ENCODE peak calls at places on chromosomes 12 and 14, in four cellular contexts. R is K562, G is HCT116, I is A549. D is an unnamed sample.

GRCh38 chr12:91877461-91878230 is 268.0 kb downstream of the BTG1 start:
- DNase-seq in I (no peak), R (no peak), G (no peak), D (no peak)

GRCh38 chr14:104557766-104558165 is 21.8 kb upstream of the C14orf180 start:
- DNase-seq in R (no peak), G (no peak), I (no peak), D (no peak)

GRCh38 chr12:109542876-109543275 is 30.4 kb downstream of the MMAB start:
- DNase-seq in I (no peak), R (no peak), G (no peak), D (no peak)

GRCh38 chr14:77955816-77956796 is 156.2 kb downstream of the ADCK1 start:
- DNase-seq in I (no peak), R (no peak), G (no peak), D (no peak)

GRCh38 chr12:40446385-40446784 is 221.6 kb downstream of the LRRK2 start:
- DNase-seq in I (peak; percentile 42), G (peak; percentile 3), R (peak; percentile 13), D (peak; percentile 52)

GRCh38 chr12:21416611-21417121 is 20.8 kb upstream of the PYROXD1 start:
- DNase-seq in G (no peak), I (peak; percentile 23), R (no peak), D (no peak)

GRCh38 chr12:3491938-3492867 is 1.2 kb downstream of the PRMT8 start:
- DNase-seq in I (peak; percentile 38), G (no peak), R (peak; percentile 50), D (peak; percentile 91)

GRCh38 chr14:31024577-31025334 is 693 bp upstream of the AP4S1 start:
- DNase-seq in R (no peak), G (no peak), I (no peak), D (no peak)

GRCh38 chr12:5102261-5102789 is 58.6 kb downstream of the KCNA5 start:
- DNase-seq in R (no peak), I (no peak), G (no peak), D (no peak)

GRCh38 chr12:66497000-66497897 is 181.6 kb downstream of the GRIP1 start:
- DNase-seq in R (no peak), I (no peak), G (no peak), D (peak; percentile 79)

GRCh38 chr12:115075552-115076170 is 391.7 kb upstream of the TBX3 start:
- DNase-seq in G (no peak), R (peak; percentile 17), I (peak; percentile 50), D (no peak)

GRCh38 chr12:110046451-110047187 is 1.7 kb downstream of the C12orf76 start:
- DNase-seq in R (peak; percentile 13), I (no peak), G (no peak), D (no peak)

GRCh38 chr12:107337354-107338095 is 244.2 kb upstream of the CRY1 start:
- DNase-seq in I (peak; percentile 51), R (no peak), G (no peak), D (no peak)

GRCh38 chr12:27709932-27710591 is 570 bp upstream of the MRPS35 start:
- DNase-seq in G (no peak), R (no peak), I (peak; percentile 68), D (no peak)

GRCh38 chr12:4355843-4356327 is 23.6 kb downstream of the FGF23 start:
- DNase-seq in I (peak; percentile 76), R (peak; percentile 78), G (peak; percentile 41), D (peak; percentile 89)

GRCh38 chr14:62739647-62740046 is 305.6 kb downstream of the KCNH5 start:
- DNase-seq in G (no peak), I (no peak), R (no peak), D (no peak)

GRCh38 chr14:31336646-31337045 is 83.7 kb downstream of the HEATR5A start:
- DNase-seq in I (peak; percentile 18), R (no peak), G (no peak), D (no peak)

GRCh38 chr12:55932546-55932919 is 1.6 kb downstream of the DGKA start:
- DNase-seq in R (no peak), I (peak; percentile 32), G (no peak), D (no peak)

GRCh38 chr12:42643881-42644579 is 54.5 kb upstream of the PRICKLE1 start:
- DNase-seq in I (no peak), G (no peak), R (no peak), D (no peak)

GRCh38 chr14:90253826-90254225 is 2.5 kb upstream of the PSMC1 start:
- DNase-seq in G (no peak), I (no peak), R (no peak), D (no peak)

GRCh38 chr14:90256354-90257131 is at the start of gene PSMC1:
- DNase-seq in I (peak; percentile 96), G (peak; percentile 91), R (peak; percentile 92), D (peak; percentile 94)
- TF ChIP-seq REST in I (no peak), G (no peak), R (no peak), D (no peak)

DNA sequence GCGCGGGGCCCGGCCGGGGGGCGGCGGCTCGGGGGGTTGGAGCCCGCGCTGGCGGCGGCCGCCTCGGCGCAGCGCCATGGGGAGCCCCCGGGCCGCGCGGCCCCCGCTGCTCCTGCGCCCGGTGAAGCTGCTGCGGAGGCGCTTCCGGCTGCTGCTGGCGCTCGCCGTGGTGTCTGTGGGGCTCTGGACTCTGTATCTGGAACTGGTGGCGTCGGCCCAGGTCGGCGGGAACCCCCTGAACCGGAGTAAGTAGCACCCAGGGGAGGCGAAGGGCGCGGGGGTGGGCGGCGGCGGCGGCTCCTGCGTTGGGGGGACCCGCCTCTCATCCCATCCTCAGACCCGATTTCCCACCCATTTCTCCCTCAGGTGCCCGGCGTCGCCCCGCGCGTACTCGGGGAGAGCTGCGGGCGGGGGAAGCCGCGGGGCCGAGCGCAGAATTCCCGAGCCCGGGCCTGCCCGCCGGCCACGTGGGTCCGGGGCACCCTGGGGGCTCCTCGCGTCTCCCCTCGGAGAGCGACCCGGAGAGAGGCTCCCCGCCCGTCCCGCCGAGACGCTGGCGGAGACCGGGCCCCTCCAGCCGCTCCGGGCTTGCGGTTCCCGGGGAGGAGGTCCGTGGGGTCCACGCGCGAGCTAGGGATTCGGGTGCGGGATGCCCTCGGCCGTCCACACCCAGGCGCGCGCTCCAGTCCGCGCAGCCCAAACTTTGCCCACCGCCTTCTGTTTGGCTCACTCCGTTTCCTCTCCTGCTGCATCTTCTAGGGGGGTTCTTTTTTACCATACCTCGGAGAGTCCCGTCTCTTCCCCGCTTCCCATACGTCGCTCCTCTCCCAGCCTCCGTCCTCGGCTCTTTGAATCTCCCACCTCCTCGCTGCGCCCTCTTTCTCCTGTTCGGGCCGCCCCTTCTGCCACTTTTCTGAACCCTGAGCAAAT is 827 bp downstream of the B4GALNT3 start:
- DNase-seq in G (no peak), I (no peak), R (no peak), D (peak; percentile 50)
- TF ChIP-seq REST in G (no peak), I (no peak), R (no peak), D (no peak)

GRCh38 chr12:57518176-57518919 is 2.0 kb downstream of the DDIT3 start:
- DNase-seq in I (no peak), R (no peak), G (no peak), D (no peak)

GRCh38 chr12:57519758-57520007 is 631 bp downstream of the DDIT3 start:
- DNase-seq in G (no peak), R (no peak), I (no peak), D (no peak)

GRCh38 chr12:57521475-57522018 is 1.1 kb upstream of the MBD6 start:
- DNase-seq in G (no peak), R (peak; percentile 80), I (peak; percentile 70), D (peak; percentile 65)

GRCh38 chr12:57518920-57519757 is 1.2 kb downstream of the DDIT3 start:
- DNase-seq in G (no peak), R (peak; percentile 42), I (peak; percentile 51), D (peak; percentile 49)

GRCh38 chr12:57520008-57520726 is at the start of gene DDIT3:
- DNase-seq in R (peak; percentile 99), G (peak; percentile 97), I (peak; percentile 99), D (peak; percentile 99)
- TF ChIP-seq REST in R (peak; percentile 60), G (no peak), I (peak; percentile 44), D (no peak)

GRCh38 chr14:23301969-23302289 is 730 bp downstream of the PPP1R3E start:
- DNase-seq in I (no peak), R (no peak), G (no peak), D (no peak)
- TF ChIP-seq REST in I (no peak), R (peak; percentile 16), G (no peak), D (no peak)

GRCh38 chr14:91204657-91205056 is 39.8 kb downstream of the GPR68 start:
- DNase-seq in R (no peak), G (no peak), I (no peak), D (no peak)
- TF ChIP-seq REST in R (no peak), G (no peak), I (no peak), D (no peak)

GRCh38 chr12:123599721-123600120 is 2.2 kb upstream of the DDX55 start:
- DNase-seq in I (no peak), R (no peak), G (no peak), D (no peak)

GRCh38 chr12:123602651-123603195 is 824 bp downstream of the DDX55 start:
- DNase-seq in I (no peak), G (no peak), R (peak; percentile 28), D (no peak)

GRCh38 chr12:123599310-123599709 is 2.6 kb upstream of the DDX55 start:
- DNase-seq in G (no peak), I (no peak), R (no peak), D (no peak)

GRCh38 chr12:123598522-123598921 is 3.4 kb upstream of the DDX55 start:
- DNase-seq in R (no peak), I (no peak), G (no peak), D (no peak)

DNA sequence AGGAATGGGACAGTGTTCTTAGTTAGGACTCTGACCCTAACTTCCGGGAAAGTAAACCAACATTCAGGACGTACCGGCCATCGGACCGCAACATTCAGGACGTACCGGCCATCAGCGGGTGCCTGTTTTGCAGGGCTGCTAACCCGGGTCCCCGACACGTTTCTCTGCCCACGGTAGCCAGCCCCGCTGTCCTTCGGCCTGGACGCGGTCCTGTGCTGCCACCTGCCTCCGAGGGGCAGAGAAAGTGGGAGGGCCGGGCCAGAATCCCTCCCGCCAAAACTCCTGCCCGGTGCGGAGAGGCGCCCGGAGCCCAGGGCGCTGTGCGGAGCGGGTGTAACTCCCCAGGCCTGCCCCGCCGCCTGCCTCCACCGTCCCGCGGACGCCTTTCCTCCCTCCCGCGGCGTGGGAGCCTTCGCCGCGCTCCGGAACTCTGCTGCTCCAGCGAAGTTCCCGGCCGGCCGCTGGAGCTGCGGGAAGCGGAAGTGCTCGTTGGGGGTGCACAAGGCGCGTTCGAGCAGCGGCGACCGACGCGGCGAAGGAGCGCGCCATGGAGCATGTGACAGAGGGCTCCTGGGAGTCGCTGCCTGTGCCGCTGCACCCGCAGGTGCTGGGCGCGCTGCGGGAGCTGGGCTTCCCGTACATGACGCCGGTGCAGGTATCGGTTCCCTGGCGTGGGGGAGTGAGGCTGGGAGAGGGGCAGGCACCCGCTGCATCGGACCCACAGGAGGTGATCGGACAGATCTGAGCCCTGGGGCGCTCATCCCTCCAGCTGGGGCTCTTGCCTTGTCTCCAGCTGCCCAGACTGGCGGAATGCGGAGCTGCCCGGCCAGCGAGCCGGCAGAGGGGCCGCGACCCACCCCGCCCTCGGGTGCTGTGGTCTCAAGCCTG is at the start of gene DDX55:
- DNase-seq in I (peak; percentile 91), G (peak; percentile 64), R (peak; percentile 92), D (peak; percentile 91)
- TF ChIP-seq REST in I (peak; percentile 37), G (no peak), R (peak; percentile 80), D (no peak)

D was measured in GM23338.